ENCODE peak calls at places on chromosomes 16 and 17, in six cellular contexts. One of them, this sample, is unnamed.

GRCh38 chr17:21303441-21304065 is 19.0 kb downstream of the MAP2K3 start:
- DNase-seq in smooth muscle cell of the brain vasculature: no peak
- DNase-seq in esophagus squamous epithelium: no peak
- DNase-seq in pancreas: no peak
- DNase-seq in H54: no peak
- DNase-seq in NCI-H460: no peak
- DNase-seq in this sample: no peak

GRCh38 chr16:70250748-70251650 is 741 bp downstream of the EXOSC6 start:
- DNase-seq in smooth muscle cell of the brain vasculature: no peak
- DNase-seq in esophagus squamous epithelium: no peak
- DNase-seq in pancreas: peak; percentile 31
- DNase-seq in H54: peak; percentile 49
- DNase-seq in NCI-H460: peak; percentile 25
- DNase-seq in this sample: peak; percentile 55

GRCh38 chr17:12040478-12040877 is 19.8 kb downstream of the MAP2K4 start:
- DNase-seq in smooth muscle cell of the brain vasculature: no peak
- DNase-seq in esophagus squamous epithelium: no peak
- DNase-seq in pancreas: no peak
- DNase-seq in H54: no peak
- DNase-seq in NCI-H460: no peak
- DNase-seq in this sample: peak; percentile 59

GRCh38 chr16:52497067-52497816 is 49.7 kb downstream of the TOX3 start:
- DNase-seq in smooth muscle cell of the brain vasculature: no peak
- DNase-seq in esophagus squamous epithelium: no peak
- DNase-seq in pancreas: no peak
- DNase-seq in H54: no peak
- DNase-seq in NCI-H460: no peak
- DNase-seq in this sample: no peak

GRCh38 chr16:86391486-86391885 is 118.8 kb upstream of the FOXF1 start:
- DNase-seq in smooth muscle cell of the brain vasculature: no peak
- DNase-seq in esophagus squamous epithelium: no peak
- DNase-seq in pancreas: no peak
- DNase-seq in H54: no peak
- DNase-seq in NCI-H460: peak; percentile 69
- DNase-seq in this sample: peak; percentile 95

GRCh38 chr16:57960310-57960709 is 10.6 kb downstream of the CNGB1 start:
- DNase-seq in smooth muscle cell of the brain vasculature: no peak
- DNase-seq in esophagus squamous epithelium: no peak
- DNase-seq in pancreas: no peak
- DNase-seq in H54: no peak
- DNase-seq in NCI-H460: no peak
- DNase-seq in this sample: no peak

GRCh38 chr17:73767696-73768095 is 123.5 kb upstream of the SDK2 start:
- DNase-seq in smooth muscle cell of the brain vasculature: no peak
- DNase-seq in esophagus squamous epithelium: no peak
- DNase-seq in pancreas: no peak
- DNase-seq in H54: no peak
- DNase-seq in NCI-H460: no peak
- DNase-seq in this sample: no peak

GRCh38 chr17:51336112-51336822 is 75.9 kb downstream of the UTP18 start:
- DNase-seq in smooth muscle cell of the brain vasculature: no peak
- DNase-seq in esophagus squamous epithelium: no peak
- DNase-seq in pancreas: no peak
- DNase-seq in H54: no peak
- DNase-seq in NCI-H460: no peak
- DNase-seq in this sample: no peak

GRCh38 chr16:87067890-87068289 is 249.3 kb downstream of the C16orf95 start:
- DNase-seq in smooth muscle cell of the brain vasculature: no peak
- DNase-seq in esophagus squamous epithelium: no peak
- DNase-seq in pancreas: no peak
- DNase-seq in H54: no peak
- DNase-seq in NCI-H460: no peak
- DNase-seq in this sample: no peak

GRCh38 chr17:5291683-5292082 is 9.6 kb downstream of the RABEP1 start:
- DNase-seq in smooth muscle cell of the brain vasculature: no peak
- DNase-seq in esophagus squamous epithelium: no peak
- DNase-seq in pancreas: no peak
- DNase-seq in H54: no peak
- DNase-seq in NCI-H460: no peak
- DNase-seq in this sample: no peak

GRCh38 chr17:10053976-10054551 is 144.3 kb downstream of the GAS7 start:
- DNase-seq in smooth muscle cell of the brain vasculature: no peak
- DNase-seq in esophagus squamous epithelium: no peak
- DNase-seq in pancreas: no peak
- DNase-seq in H54: no peak
- DNase-seq in NCI-H460: no peak
- DNase-seq in this sample: no peak

GRCh38 chr17:21304091-21304490 is 19.6 kb downstream of the MAP2K3 start:
- DNase-seq in smooth muscle cell of the brain vasculature: no peak
- DNase-seq in esophagus squamous epithelium: no peak
- DNase-seq in pancreas: no peak
- DNase-seq in H54: no peak
- DNase-seq in NCI-H460: no peak
- DNase-seq in this sample: no peak

GRCh38 chr17:48457080-48457836 is 27.2 kb upstream of the SKAP1 start:
- DNase-seq in smooth muscle cell of the brain vasculature: no peak
- DNase-seq in esophagus squamous epithelium: no peak
- DNase-seq in pancreas: peak; percentile 30
- DNase-seq in H54: no peak
- DNase-seq in NCI-H460: peak; percentile 41
- DNase-seq in this sample: peak; percentile 51

GRCh38 chr16:49523435-49524159 is 150.0 kb downstream of the C16orf78 start:
- DNase-seq in smooth muscle cell of the brain vasculature: no peak
- DNase-seq in esophagus squamous epithelium: no peak
- DNase-seq in pancreas: no peak
- DNase-seq in H54: no peak
- DNase-seq in NCI-H460: no peak
- DNase-seq in this sample: no peak

GRCh38 chr17:41812176-41813038 is at the start of gene FKBP10:
- DNase-seq in smooth muscle cell of the brain vasculature: peak; percentile 77
- DNase-seq in esophagus squamous epithelium: no peak
- DNase-seq in pancreas: peak; percentile 65
- DNase-seq in H54: peak; percentile 92
- DNase-seq in NCI-H460: peak; percentile 70
- DNase-seq in this sample: peak; percentile 88

GRCh38 chr17:75152971-75153853 is 1.1 kb downstream of the JPT1 start:
- DNase-seq in smooth muscle cell of the brain vasculature: no peak
- DNase-seq in esophagus squamous epithelium: no peak
- DNase-seq in pancreas: peak; percentile 28
- DNase-seq in H54: no peak
- DNase-seq in NCI-H460: no peak
- DNase-seq in this sample: peak; percentile 59

GRCh38 chr16:17270683-17271109 is 200.1 kb downstream of the XYLT1 start:
- DNase-seq in smooth muscle cell of the brain vasculature: no peak
- DNase-seq in esophagus squamous epithelium: no peak
- DNase-seq in pancreas: peak; percentile 56
- DNase-seq in H54: no peak
- DNase-seq in NCI-H460: no peak
- DNase-seq in this sample: no peak

GRCh38 chr16:50207652-50208051 is 54.5 kb downstream of the TENT4B start:
- DNase-seq in smooth muscle cell of the brain vasculature: no peak
- DNase-seq in esophagus squamous epithelium: no peak
- DNase-seq in pancreas: no peak
- DNase-seq in H54: no peak
- DNase-seq in NCI-H460: no peak
- DNase-seq in this sample: peak; percentile 73

GRCh38 chr16:66478733-66479511 is 51.8 kb downstream of the BEAN1 start:
- DNase-seq in smooth muscle cell of the brain vasculature: no peak
- DNase-seq in esophagus squamous epithelium: no peak
- DNase-seq in pancreas: peak; percentile 66
- DNase-seq in H54: peak; percentile 56
- DNase-seq in NCI-H460: peak; percentile 87
- DNase-seq in this sample: peak; percentile 62

This sample was measured in M059J.